ENCODE peak calls at places on chromosomes 6 and 20, in ten cellular contexts. N is CD8-positive, alpha-beta memory T cell; B is right cardiac atrium; U is BJ; I is lower lobe of right lung; M is retinal pigment epithelial cell; C is AG04450; S is A549; D is heart right ventricle; Z is left ventricle myocardium inferior. G is an unnamed sample.

GRCh38 chr6:108337721-108338120 is 42.9 kb downstream of the AFG1L start:
- DNase-seq in N (no peak), B (no peak), U (no peak), I (no peak), M (no peak), C (no peak), S (no peak), D (no peak), Z (no peak), G (no peak)

GRCh38 chr6:29631860-29632731 is 887 bp downstream of the GABBR1 start:
- DNase-seq in N (peak; percentile 52), B (peak; percentile 75), U (no peak), I (peak; percentile 63), M (no peak), C (no peak), S (peak; percentile 21), D (peak; percentile 77), Z (peak; percentile 75), G (no peak)

GRCh38 chr6:12033770-12034169 is 21.7 kb downstream of the HIVEP1 start:
- DNase-seq in N (no peak), B (no peak), U (no peak), I (no peak), M (peak; percentile 55), C (no peak), S (no peak), D (no peak), Z (no peak), G (no peak)

GRCh38 chr6:8530775-8531435 is 95.6 kb upstream of the SLC35B3 start:
- DNase-seq in N (no peak), B (peak; percentile 9), U (no peak), I (no peak), M (no peak), C (no peak), S (no peak), D (no peak), Z (no peak), G (no peak)

GRCh38 chr6:87753131-87753685 is 51.2 kb upstream of the AKIRIN2 start:
- DNase-seq in N (no peak), B (no peak), U (no peak), I (no peak), M (no peak), C (no peak), S (no peak), D (no peak), Z (no peak), G (no peak)

GRCh38 chr6:34074064-34074739 is 71.7 kb downstream of the GRM4 start:
- DNase-seq in N (no peak), B (no peak), U (no peak), I (no peak), M (no peak), C (no peak), S (no peak), D (no peak), Z (no peak), G (no peak)

GRCh38 chr20:38083338-38084048 is 49.9 kb downstream of the RPRD1B start:
- DNase-seq in N (no peak), B (peak; percentile 53), U (no peak), I (no peak), M (no peak), C (no peak), S (no peak), D (no peak), Z (no peak), G (no peak)

GRCh38 chr6:103797738-103798137 is 1062.0 kb downstream of the HACE1 start:
- DNase-seq in N (no peak), B (no peak), U (no peak), I (no peak), M (no peak), C (no peak), S (no peak), D (no peak), Z (no peak), G (no peak)

GRCh38 chr6:166364480-166364879 is 18.3 kb downstream of the MPC1 start:
- DNase-seq in N (no peak), B (no peak), U (no peak), I (no peak), M (no peak), C (no peak), S (no peak), D (no peak), Z (no peak), G (no peak)

GRCh38 chr20:58616411-58616810 is 34.7 kb upstream of the STX16 start:
- DNase-seq in N (no peak), B (no peak), U (no peak), I (no peak), M (no peak), C (no peak), S (no peak), D (no peak), Z (no peak), G (no peak)

GRCh38 chr20:63692436-63693078 is 3.9 kb upstream of the TNFRSF6B start:
- DNase-seq in N (no peak), B (peak; percentile 24), U (no peak), I (peak; percentile 41), M (no peak), C (no peak), S (no peak), D (peak; percentile 18), Z (no peak), G (no peak)

GRCh38 chr20:53399592-53400335 is 193.9 kb downstream of the ZNF217 start:
- DNase-seq in N (no peak), B (no peak), U (no peak), I (peak; percentile 73), M (no peak), C (no peak), S (no peak), D (peak; percentile 37), Z (peak; percentile 25), G (no peak)

GRCh38 chr6:99270852-99271251 is 78.6 kb downstream of the FAXC start:
- DNase-seq in N (no peak), B (no peak), U (no peak), I (no peak), M (no peak), C (no peak), S (no peak), D (no peak), Z (no peak), G (no peak)

GRCh38 chr6:87330961-87331360 is 1.9 kb upstream of the GJB7 start:
- DNase-seq in N (no peak), B (no peak), U (no peak), I (no peak), M (no peak), C (no peak), S (no peak), D (no peak), Z (no peak), G (no peak)

GRCh38 chr6:158797331-158798202 is 21.6 kb downstream of the EZR start:
- DNase-seq in N (no peak), B (no peak), U (peak; percentile 48), I (no peak), M (no peak), C (no peak), S (no peak), D (no peak), Z (no peak), G (no peak)
- H3K4me3 ChIP-seq in N (no peak overlapping the region), B (no peak overlapping the region), U (no peak overlapping the region), I (no peak overlapping the region), M (no peak overlapping the region), C (no peak overlapping the region), S (no peak overlapping the region), D (no peak overlapping the region), Z (no peak overlapping the region), G (no peak overlapping the region)

GRCh38 chr6:27020553-27020880 is 227.0 kb upstream of the PRSS16 start:
- DNase-seq in N (no peak), B (no peak), U (no peak), I (no peak), M (no peak), C (no peak), S (no peak), D (no peak), Z (no peak), G (no peak)
- H3K4me3 ChIP-seq in N (peak overlapping the region; percentile 37), B (peak overlapping the region; percentile 46), U (peak overlapping the region; percentile 65), I (peak overlapping the region; percentile 72), M (peak overlapping the region; percentile 88), C (peak overlapping the region; percentile 80), S (peak overlapping the region; percentile 70), D (peak overlapping the region; percentile 85), Z (peak overlapping the region; percentile 76), G (peak overlapping the region; percentile 60)

DNA sequence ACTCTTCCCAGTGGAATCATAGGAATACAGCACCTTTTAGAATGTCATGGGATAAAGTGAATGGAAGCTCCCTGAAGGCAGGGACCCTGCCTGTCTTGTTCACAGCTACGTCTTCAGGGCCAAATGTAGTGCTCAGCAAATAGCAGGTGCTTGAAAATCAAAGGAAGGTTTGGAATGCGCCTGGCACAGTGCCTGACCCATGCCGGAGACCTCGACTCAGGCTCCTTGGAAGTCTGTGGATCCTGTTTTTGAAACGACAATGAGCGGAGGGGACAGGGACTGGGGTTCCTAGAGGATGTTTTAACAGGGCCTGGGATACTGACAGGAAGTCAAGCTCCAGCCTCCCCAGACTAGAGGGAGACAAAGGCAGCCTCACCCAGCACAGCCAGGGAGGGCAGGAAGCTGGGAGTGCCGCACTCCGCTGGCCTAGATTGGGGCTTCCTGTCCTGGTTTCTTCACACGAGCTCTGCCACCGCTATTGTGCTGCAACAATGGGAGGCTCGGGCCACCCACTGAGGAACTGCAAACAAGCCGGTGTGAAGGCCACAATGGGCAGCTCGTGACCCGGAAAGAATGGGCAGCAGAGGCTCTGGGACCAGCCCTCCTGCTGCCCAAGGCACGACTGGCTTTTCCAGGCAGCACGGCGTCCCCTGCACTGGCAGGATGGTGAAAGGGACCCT is 76.7 kb downstream of the PREX1 start:
- DNase-seq in N (peak; percentile 40), B (peak; percentile 76), U (no peak), I (peak; percentile 82), M (no peak), C (no peak), S (no peak), D (peak; percentile 66), Z (peak; percentile 71), G (no peak)
- H3K4me3 ChIP-seq in N (peak overlapping the region; percentile 28), B (no peak overlapping the region), U (no peak overlapping the region), I (no peak overlapping the region), M (no peak overlapping the region), C (no peak overlapping the region), S (no peak overlapping the region), D (no peak overlapping the region), Z (no peak overlapping the region), G (no peak overlapping the region)

GRCh38 chr6:35318845-35319220 is 21.2 kb downstream of the DEF6 start:
- DNase-seq in N (no peak), B (no peak), U (no peak), I (no peak), M (no peak), C (no peak), S (no peak), D (no peak), Z (no peak), G (no peak)

GRCh38 chr6:35318200-35318844 is 20.7 kb downstream of the DEF6 start:
- DNase-seq in N (no peak), B (peak; percentile 79), U (no peak), I (peak; percentile 77), M (peak; percentile 56), C (peak; percentile 27), S (peak; percentile 75), D (peak; percentile 88), Z (peak; percentile 83), G (peak; percentile 94)

GRCh38 chr6:35319346-35320030 is 21.9 kb downstream of the DEF6 start:
- DNase-seq in N (no peak), B (no peak), U (no peak), I (no peak), M (no peak), C (no peak), S (no peak), D (no peak), Z (no peak), G (peak; percentile 72)

GRCh38 chr6:35320031-35320410 is 22.3 kb upstream of the PPARD start:
- DNase-seq in N (no peak), B (no peak), U (no peak), I (no peak), M (no peak), C (no peak), S (no peak), D (no peak), Z (no peak), G (no peak)

GRCh38 chr6:35317483-35318199 is 20.0 kb downstream of the DEF6 start:
- DNase-seq in N (no peak), B (no peak), U (no peak), I (no peak), M (no peak), C (no peak), S (no peak), D (no peak), Z (no peak), G (peak; percentile 88)
- H3K4me3 ChIP-seq in N (no peak overlapping the region), B (peak overlapping the region; percentile 45), U (peak overlapping the region; percentile 61), I (peak overlapping the region; percentile 61), M (peak overlapping the region; percentile 73), C (peak overlapping the region; percentile 64), S (peak overlapping the region; percentile 49), D (peak overlapping the region; percentile 59), Z (peak overlapping the region; percentile 78), G (peak overlapping the region; percentile 52)